ENCODE peak calls at places on chromosome 5, in nine cellular contexts. R, S, Q, F, Y, P, I, M and C are unnamed samples. For H3K4me1 and H3K9me3, the result is how much of the 10 kb centered on the place peaks cover.

GRCh38 chr5:139637438-139638089 is 10.6 kb upstream of the CXXC5 start:
- DNase-seq in S (peak), R (peak), M (peak), Q (no peak), F (peak), Y (peak), P (peak), I (peak), C (no peak)

GRCh38 chr5:172530406-172530805 is 76.1 kb upstream of the SH3PXD2B start:
- DNase-seq in M (no peak), S (no peak), F (no peak), Y (peak), R (no peak), I (peak), P (no peak), Q (no peak), C (no peak)

GRCh38 chr5:14397717-14398116 is 183.9 kb upstream of the OTULINL start:
- DNase-seq in Y (no peak), Q (no peak), F (no peak), I (no peak), P (peak), S (no peak), M (no peak), R (no peak), C (no peak)

GRCh38 chr5:180423133-180423532 is 70.0 kb upstream of the GFPT2 start:
- DNase-seq in F (no peak), R (no peak), Q (no peak), M (no peak), S (no peak), P (no peak), Y (no peak), I (no peak), C (no peak)

GRCh38 chr5:144002866-144003265 is 167.6 kb downstream of the YIPF5 start:
- DNase-seq in S (no peak), R (no peak), F (no peak), Y (no peak), P (no peak), I (no peak), Q (no peak), M (no peak), C (no peak)

GRCh38 chr5:59328801-59329296 is 564.7 kb downstream of the PDE4D start:
- DNase-seq in I (no peak), Q (no peak), R (no peak), M (no peak), P (no peak), Y (no peak), F (peak), S (peak), C (no peak)

GRCh38 chr5:137636076-137636475 is 99.8 kb downstream of the KLHL3 start:
- DNase-seq in R (no peak), S (no peak), F (no peak), P (no peak), I (no peak), M (no peak), Y (no peak), Q (no peak), C (no peak)

GRCh38 chr5:148585988-148586387 is 68.3 kb downstream of the HTR4 start:
- DNase-seq in M (no peak), Q (no peak), Y (no peak), P (no peak), R (no peak), I (no peak), F (no peak), S (no peak), C (no peak)

GRCh38 chr5:81971086-81971693 is 633 bp upstream of the ATG10 start:
- DNase-seq in R (peak), P (no peak), M (peak), S (no peak), F (peak), I (peak), Q (no peak), Y (no peak), C (no peak)

GRCh38 chr5:173774212-173774850 is 113.8 kb upstream of the CPEB4 start:
- DNase-seq in I (no peak), Y (no peak), Q (no peak), S (no peak), M (no peak), F (no peak), R (peak), P (no peak), C (no peak)

GRCh38 chr5:144028644-144029043 is 141.8 kb downstream of the YIPF5 start:
- DNase-seq in F (no peak), S (no peak), M (no peak), R (no peak), Y (no peak), I (no peak), P (no peak), Q (no peak), C (no peak)

GRCh38 chr5:43352916-43353315 is 39.7 kb upstream of the HMGCS1 start:
- DNase-seq in I (no peak), P (no peak), Q (no peak), Y (no peak), M (no peak), F (no peak), S (no peak), R (no peak), C (no peak)

GRCh38 chr5:158530111-158530510 is 569.6 kb downstream of the EBF1 start:
- DNase-seq in M (no peak), F (no peak), R (no peak), Y (no peak), Q (no peak), S (no peak), P (no peak), I (no peak), C (no peak)

GRCh38 chr5:98432378-98432777 is 341.1 kb upstream of the RGMB start:
- DNase-seq in R (no peak), I (no peak), Q (no peak), P (no peak), F (no peak), M (no peak), Y (no peak), S (no peak), C (no peak)

GRCh38 chr5:132261881-132262845 is 4.7 kb downstream of the PDLIM4 start:
- DNase-seq in M (peak), F (no peak), S (no peak), Q (no peak), P (no peak), R (peak), Y (peak), I (peak), C (no peak)

GRCh38 chr5:132260051-132260450 is 2.6 kb downstream of the PDLIM4 start:
- DNase-seq in M (no peak), Q (no peak), Y (no peak), P (peak), R (peak), F (no peak), I (peak), S (no peak), C (no peak)

GRCh38 chr5:132262882-132263547 is 5.5 kb downstream of the PDLIM4 start:
- DNase-seq in M (peak), I (peak), S (no peak), Q (no peak), Y (no peak), F (no peak), P (no peak), R (no peak), C (no peak)

GRCh38 chr5:132259061-132259851 is 1.8 kb downstream of the PDLIM4 start:
- DNase-seq in Q (no peak), P (peak), Y (no peak), F (peak), S (peak), I (peak), R (peak), M (peak), C (no peak)

DNA sequence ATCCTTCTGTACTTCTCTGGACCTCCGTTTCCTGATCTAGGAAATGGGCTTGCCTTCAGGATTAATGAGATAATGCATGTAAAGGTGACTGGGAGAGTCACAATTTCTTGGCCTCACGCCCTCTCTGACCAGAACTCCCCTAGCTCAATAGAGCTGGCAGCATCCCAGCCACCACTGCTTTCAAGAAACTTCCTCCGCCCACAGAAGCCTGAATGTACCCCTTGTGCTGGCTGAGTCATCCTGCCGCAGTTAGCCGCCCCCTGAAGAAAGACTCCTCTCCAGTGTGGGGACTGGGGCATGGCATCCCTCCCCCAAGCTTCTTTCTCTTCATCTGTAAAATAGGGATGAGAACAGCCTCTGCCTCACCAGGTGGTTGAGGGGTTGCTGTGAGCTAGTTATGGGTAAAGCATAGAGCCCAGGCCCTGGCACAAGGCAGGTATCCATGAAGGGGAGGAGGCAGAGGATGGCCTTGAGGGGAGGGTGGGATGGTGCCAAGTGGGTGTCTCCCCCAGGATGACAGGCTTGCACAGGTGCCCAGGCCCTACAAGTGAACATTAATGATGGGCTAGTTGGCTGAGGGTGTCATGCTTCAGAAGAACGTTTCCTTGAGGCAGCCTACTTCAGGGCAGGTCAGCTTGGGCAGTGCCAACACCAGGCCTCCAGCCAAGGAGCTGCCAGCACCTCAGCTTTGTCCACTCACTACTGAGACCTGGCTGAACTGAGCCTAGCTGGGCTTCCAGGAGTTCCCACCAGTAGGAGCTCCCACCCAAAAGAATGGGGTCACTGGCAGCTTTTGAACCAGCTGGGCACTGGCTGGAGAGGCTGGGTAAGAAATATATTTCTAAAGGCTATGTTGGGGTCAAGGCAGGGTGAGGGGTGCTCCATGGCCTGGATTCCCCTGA is 3.5 kb downstream of the PDLIM4 start:
- DNase-seq in Q (peak), M (peak), F (no peak), S (peak), I (peak), Y (no peak), P (peak), R (peak), C (no peak)
- H3K4me1 ChIP-seq in Q (under half), M (half or more), F (under half), S (under half), I (under half), Y (under half), P (half or more), R (under half), C (half or more)

GRCh38 chr5:127839496-127840197 is 136.5 kb downstream of the CCDC192 start:
- DNase-seq in R (no peak), S (no peak), P (no peak), M (no peak), Y (no peak), F (no peak), Q (no peak), I (no peak), C (no peak)

GRCh38 chr5:127838661-127839060 is 135.5 kb downstream of the CCDC192 start:
- DNase-seq in S (no peak), F (no peak), I (peak), Y (no peak), R (no peak), M (no peak), Q (no peak), P (no peak), C (no peak)

GRCh38 chr5:127840198-127840524 is 137.0 kb downstream of the CCDC192 start:
- DNase-seq in I (no peak), Q (no peak), Y (no peak), R (no peak), S (no peak), P (no peak), F (no peak), M (no peak), C (no peak)

GRCh38 chr5:127839072-127839471 is 135.9 kb downstream of the CCDC192 start:
- DNase-seq in Q (no peak), M (no peak), Y (no peak), S (no peak), I (no peak), P (no peak), F (no peak), R (no peak), C (no peak)

DNA sequence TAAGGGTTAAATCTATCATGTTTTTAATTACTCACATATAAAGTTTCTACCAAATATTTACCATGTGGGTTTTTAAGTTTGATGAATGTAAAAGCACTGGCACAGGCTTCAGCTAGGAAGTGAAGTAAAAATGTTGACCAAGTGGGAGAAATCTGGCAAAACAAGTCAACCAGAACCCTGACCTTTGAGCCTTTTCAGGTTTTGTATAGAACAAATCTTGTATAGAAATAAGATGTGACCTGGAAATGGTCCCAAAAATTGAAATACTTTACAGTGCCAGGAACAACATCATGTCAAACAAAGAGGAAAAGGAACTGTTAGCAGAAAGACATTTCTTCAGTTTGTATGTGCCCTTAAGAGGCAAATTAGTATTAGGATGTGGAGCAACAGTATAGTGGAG is 137.6 kb downstream of the CCDC192 start:
- DNase-seq in I (peak), F (no peak), S (no peak), R (no peak), Y (no peak), P (no peak), Q (no peak), M (no peak), C (no peak)
- TF ChIP-seq CTCF in I (no peak), F (no peak), S (no peak), R (no peak), Y (no peak), P (no peak), Q (no peak), M (no peak), C (no peak)

DNA sequence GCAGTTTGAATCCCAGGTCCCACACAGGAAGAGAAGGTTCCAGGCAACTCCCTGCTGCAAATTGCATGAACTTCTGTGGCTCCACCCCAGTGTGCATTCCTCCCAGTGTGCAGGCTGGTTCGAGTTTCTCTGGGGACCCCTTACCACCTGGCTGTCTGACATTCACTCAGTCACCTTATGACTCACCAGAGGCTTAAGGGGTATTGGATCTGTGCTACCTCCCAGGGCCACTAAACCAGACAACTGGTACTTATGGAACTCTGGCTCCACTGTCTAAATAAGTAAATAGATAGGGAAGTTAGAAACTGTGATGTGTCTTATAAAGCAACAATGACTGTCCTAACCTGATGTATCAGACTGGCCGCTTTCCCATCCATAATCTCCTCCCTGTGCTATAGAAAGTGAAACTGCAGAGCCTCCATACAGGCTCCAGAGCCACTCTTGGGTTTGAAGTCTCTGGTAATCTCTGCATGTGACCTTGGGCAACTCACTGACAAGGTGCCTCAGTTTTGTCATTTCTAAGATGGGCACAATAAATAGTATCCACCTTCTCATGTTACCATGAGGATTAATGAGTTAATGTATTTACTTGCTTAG is 720.6 kb downstream of the SEMA5A start:
- DNase-seq in Y (no peak), I (no peak), S (no peak), Q (no peak), P (no peak), R (no peak), M (no peak), F (no peak), C (no peak)
- H3K9me3 ChIP-seq in Y (under half), I (under half), S (under half), Q (under half), P (under half), R (under half), M (under half), F (under half), C (under half)

GRCh38 chr5:170361600-170361999 is 27.6 kb downstream of the KCNMB1 start:
- DNase-seq in F (no peak), S (no peak), I (no peak), Q (no peak), M (no peak), R (no peak), P (no peak), Y (no peak), C (no peak)
- H3K4me1 ChIP-seq in F (under half), S (under half), I (under half), Q (under half), M (under half), R (under half), P (under half), Y (under half), C (under half)

DNA sequence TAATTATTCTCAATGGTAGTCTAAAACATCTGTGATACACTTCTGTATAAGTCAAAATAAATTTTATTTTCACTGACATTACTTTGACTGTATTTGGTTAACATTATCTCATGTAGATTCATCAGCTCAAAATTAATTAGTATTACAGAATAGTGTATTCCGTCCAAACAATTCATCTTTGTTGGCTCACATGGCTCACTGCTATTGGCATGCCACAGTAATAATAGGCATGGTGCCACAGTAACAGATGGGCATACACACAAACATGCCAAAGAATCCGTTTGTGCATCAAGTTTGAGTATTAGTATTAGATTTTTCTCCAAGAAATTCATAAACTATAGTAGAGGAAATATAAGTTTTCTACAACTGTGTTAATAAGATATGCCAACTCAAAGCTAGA is 14.2 kb downstream of the AP3B1 start:
- DNase-seq in Y (no peak), M (no peak), Q (no peak), F (no peak), I (no peak), S (no peak), P (no peak), R (no peak), C (no peak)
- TF ChIP-seq CTCF in Y (no peak), M (no peak), Q (no peak), F (no peak), I (no peak), S (no peak), P (no peak), R (no peak), C (no peak)

GRCh38 chr5:178986326-178986960 is 8.7 kb downstream of the GRM6 start:
- DNase-seq in R (no peak), P (no peak), F (no peak), I (no peak), M (no peak), Q (no peak), Y (no peak), S (no peak), C (no peak)

GRCh38 chr5:178991190-178992145 is 3.7 kb downstream of the GRM6 start:
- DNase-seq in R (no peak), Q (no peak), S (no peak), M (no peak), P (no peak), F (no peak), I (no peak), Y (no peak), C (no peak)

GRCh38 chr5:178990491-178990890 is 4.6 kb downstream of the GRM6 start:
- DNase-seq in Y (no peak), R (no peak), M (no peak), S (no peak), Q (no peak), P (no peak), I (no peak), F (no peak), C (no peak)

GRCh38 chr5:178988436-178989220 is 6.5 kb downstream of the GRM6 start:
- DNase-seq in Y (no peak), F (no peak), P (no peak), M (no peak), I (no peak), Q (no peak), S (no peak), R (no peak), C (no peak)

GRCh38 chr5:178989311-178989710 is 5.8 kb downstream of the GRM6 start:
- DNase-seq in I (no peak), M (no peak), Y (no peak), R (no peak), Q (no peak), P (no peak), S (no peak), F (no peak), C (no peak)
- H3K9me3 ChIP-seq in I (under half), M (under half), Y (under half), R (under half), Q (under half), P (under half), S (under half), F (under half), C (under half)

DNA sequence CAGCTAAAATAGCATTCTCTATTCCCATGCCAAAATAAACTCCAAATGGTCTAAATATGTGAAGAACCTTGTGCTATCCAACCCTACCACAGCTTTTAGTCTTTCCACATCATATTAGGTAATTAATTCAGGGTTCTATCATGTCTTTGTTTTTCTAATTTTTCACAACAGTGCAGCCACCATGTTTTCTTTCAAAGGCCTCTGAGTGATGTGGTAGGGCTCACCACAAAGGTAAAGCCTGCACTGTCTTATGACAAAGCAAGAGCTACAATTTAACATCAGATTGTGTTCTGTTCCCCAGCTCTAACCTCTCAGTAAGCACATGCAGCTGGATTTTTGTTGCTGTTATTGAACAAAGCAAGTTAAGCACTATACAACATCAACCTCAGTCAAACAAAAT is 52.4 kb downstream of the MEF2C start:
- DNase-seq in R (no peak), Y (no peak), M (no peak), Q (no peak), S (no peak), I (no peak), P (no peak), F (no peak), C (no peak)
- H3K4me1 ChIP-seq in R (half or more), Y (under half), M (under half), Q (under half), S (half or more), I (under half), P (under half), F (half or more), C (under half)

GRCh38 chr5:7592910-7593309 is 197.0 kb downstream of the ADCY2 start:
- DNase-seq in F (peak), Y (no peak), P (no peak), S (no peak), I (no peak), M (no peak), R (no peak), Q (no peak), C (no peak)
- TF ChIP-seq CTCF in F (no peak), Y (no peak), P (no peak), S (no peak), I (no peak), M (no peak), R (no peak), Q (no peak), C (no peak)